ENCODE peak calls at places on chromosomes 4 and X, in six cellular contexts. One of them, this sample, is unnamed.

GRCh38 chr4:6776920-6777635 is 5.4 kb upstream of the KIAA0232 start:
- DNase-seq in A549: no peak
- DNase-seq in IMR-90: no peak
- DNase-seq in HepG2: no peak
- DNase-seq in GM12878: no peak
- DNase-seq in K562: no peak
- DNase-seq in this sample: no peak

GRCh38 chrX:133983974-133984578 is 1.3 kb downstream of the GPC3 start:
- DNase-seq in A549: no peak
- DNase-seq in IMR-90: no peak
- DNase-seq in HepG2: no peak
- DNase-seq in GM12878: no peak
- DNase-seq in K562: no peak
- DNase-seq in this sample: no peak

GRCh38 chr4:101232074-101232776 is 115.1 kb downstream of the PPP3CA start:
- DNase-seq in A549: no peak
- DNase-seq in IMR-90: peak; percentile 79
- DNase-seq in HepG2: no peak
- DNase-seq in GM12878: no peak
- DNase-seq in K562: no peak
- DNase-seq in this sample: no peak

GRCh38 chrX:47420967-47421366 is 50.6 kb downstream of the ZNF157 start:
- DNase-seq in A549: no peak
- DNase-seq in IMR-90: no peak
- DNase-seq in HepG2: no peak
- DNase-seq in GM12878: no peak
- DNase-seq in K562: no peak
- DNase-seq in this sample: no peak

GRCh38 chr4:107034982-107035710 is 967 bp downstream of the DKK2 start:
- DNase-seq in A549: no peak
- DNase-seq in IMR-90: peak; percentile 3
- DNase-seq in HepG2: no peak
- DNase-seq in GM12878: no peak
- DNase-seq in K562: no peak
- DNase-seq in this sample: peak; percentile 37

GRCh38 chr4:155722816-155723499 is 35.9 kb upstream of the GUCY1B1 start:
- DNase-seq in A549: no peak
- DNase-seq in IMR-90: peak; percentile 77
- DNase-seq in HepG2: no peak
- DNase-seq in GM12878: no peak
- DNase-seq in K562: no peak
- DNase-seq in this sample: no peak

GRCh38 chr4:78610546-78611214 is 59.1 kb downstream of the ANXA3 start:
- DNase-seq in A549: no peak
- DNase-seq in IMR-90: peak; percentile 41
- DNase-seq in HepG2: no peak
- DNase-seq in GM12878: no peak
- DNase-seq in K562: peak; percentile 43
- DNase-seq in this sample: no peak

GRCh38 chr4:126238010-126238409 is 923.3 kb downstream of the FAT4 start:
- DNase-seq in A549: no peak
- DNase-seq in IMR-90: no peak
- DNase-seq in HepG2: no peak
- DNase-seq in GM12878: no peak
- DNase-seq in K562: no peak
- DNase-seq in this sample: no peak

GRCh38 chr4:26788341-26788733 is 72.3 kb upstream of the STIM2 start:
- DNase-seq in A549: no peak
- DNase-seq in IMR-90: peak; percentile 12
- DNase-seq in HepG2: no peak
- DNase-seq in GM12878: no peak
- DNase-seq in K562: no peak
- DNase-seq in this sample: no peak

DNA sequence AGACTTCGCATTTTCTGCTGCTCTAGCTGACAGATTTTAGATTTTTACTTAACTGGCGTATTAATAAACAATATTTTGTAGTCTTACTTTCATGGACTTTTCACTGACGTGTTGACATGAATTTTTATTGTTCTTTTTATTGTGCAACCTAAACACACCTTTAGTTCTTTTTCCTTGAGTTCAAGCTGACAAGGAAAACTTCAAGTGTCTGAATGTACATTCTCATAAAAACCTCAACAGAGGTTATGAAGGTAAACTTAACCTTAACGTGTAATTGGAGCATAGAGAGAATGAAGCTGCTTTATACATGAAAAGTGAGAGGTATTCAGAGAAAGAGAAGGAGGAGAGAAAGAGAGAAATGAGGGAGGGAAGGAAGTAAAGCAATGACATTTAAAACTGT is 364.3 kb upstream of the CT83 start:
- DNase-seq in A549: no peak
- DNase-seq in IMR-90: no peak
- DNase-seq in HepG2: no peak
- DNase-seq in GM12878: no peak
- DNase-seq in K562: no peak
- DNase-seq in this sample: no peak
- TF ChIP-seq BHLHE40 in A549: no peak
- TF ChIP-seq BHLHE40 in IMR-90: no peak
- TF ChIP-seq BHLHE40 in HepG2: no peak
- TF ChIP-seq BHLHE40 in GM12878: no peak
- TF ChIP-seq BHLHE40 in K562: no peak
- TF ChIP-seq BHLHE40 in this sample: no peak

GRCh38 chr4:40713798-40714197 is 36.0 kb upstream of the NSUN7 start:
- DNase-seq in A549: no peak
- DNase-seq in IMR-90: no peak
- DNase-seq in HepG2: no peak
- DNase-seq in GM12878: no peak
- DNase-seq in K562: no peak
- DNase-seq in this sample: no peak

DNA sequence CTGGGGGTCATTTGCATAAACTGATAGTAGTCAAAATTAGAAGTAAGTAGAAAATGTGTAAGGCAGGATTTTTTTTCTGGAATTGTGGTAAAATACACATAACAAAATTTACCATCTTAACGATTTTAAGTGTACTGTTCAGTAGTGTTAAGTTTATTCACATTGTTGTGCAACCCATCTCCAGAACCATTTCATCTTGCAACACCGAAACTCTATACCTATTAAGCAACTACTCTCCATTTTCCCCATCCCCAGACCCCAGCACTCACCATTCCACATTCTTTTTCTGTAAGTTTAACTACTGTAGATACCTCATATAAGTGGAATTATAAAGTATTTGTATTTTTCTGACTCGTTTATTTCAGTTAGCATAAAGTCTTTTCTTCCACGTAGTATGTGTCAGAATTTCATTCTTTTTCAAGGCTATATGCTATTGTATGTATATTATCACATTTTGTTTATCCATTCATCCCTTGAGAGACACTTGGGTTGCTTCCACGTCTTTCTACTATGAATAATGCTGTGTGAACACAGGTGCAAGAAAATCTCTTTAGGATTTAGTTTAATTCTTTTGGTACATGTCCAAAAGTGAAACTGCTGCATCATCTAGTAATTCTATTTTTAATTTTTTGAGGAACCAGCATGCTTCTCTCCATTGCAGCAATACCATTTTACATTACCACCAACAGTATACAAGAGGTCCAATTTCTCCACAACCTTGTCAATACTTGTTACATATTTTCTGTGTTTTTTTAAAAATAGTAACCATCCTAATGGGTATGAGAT is 39.1 kb upstream of the NSUN7 start:
- DNase-seq in A549: no peak
- DNase-seq in IMR-90: peak; percentile 37
- DNase-seq in HepG2: no peak
- DNase-seq in GM12878: no peak
- DNase-seq in K562: no peak
- DNase-seq in this sample: no peak
- TF ChIP-seq BHLHE40 in A549: no peak
- TF ChIP-seq BHLHE40 in IMR-90: no peak
- TF ChIP-seq BHLHE40 in HepG2: no peak
- TF ChIP-seq BHLHE40 in GM12878: no peak
- TF ChIP-seq BHLHE40 in K562: no peak
- TF ChIP-seq BHLHE40 in this sample: no peak

GRCh38 chr4:3042226-3042625 is 32.1 kb downstream of the HTT-AS start:
- DNase-seq in A549: no peak
- DNase-seq in IMR-90: no peak
- DNase-seq in HepG2: no peak
- DNase-seq in GM12878: no peak
- DNase-seq in K562: no peak
- DNase-seq in this sample: no peak

GRCh38 chr4:3039706-3040366 is 34.5 kb downstream of the HTT-AS start:
- DNase-seq in A549: no peak
- DNase-seq in IMR-90: no peak
- DNase-seq in HepG2: no peak
- DNase-seq in GM12878: no peak
- DNase-seq in K562: no peak
- DNase-seq in this sample: no peak

GRCh38 chr4:3040447-3041191 is 33.7 kb downstream of the HTT-AS start:
- DNase-seq in A549: no peak
- DNase-seq in IMR-90: no peak
- DNase-seq in HepG2: no peak
- DNase-seq in GM12878: no peak
- DNase-seq in K562: no peak
- DNase-seq in this sample: no peak

GRCh38 chr4:3043272-3044020 is 30.9 kb downstream of the HTT-AS start:
- DNase-seq in A549: no peak
- DNase-seq in IMR-90: no peak
- DNase-seq in HepG2: no peak
- DNase-seq in GM12878: no peak
- DNase-seq in K562: no peak
- DNase-seq in this sample: no peak

DNA sequence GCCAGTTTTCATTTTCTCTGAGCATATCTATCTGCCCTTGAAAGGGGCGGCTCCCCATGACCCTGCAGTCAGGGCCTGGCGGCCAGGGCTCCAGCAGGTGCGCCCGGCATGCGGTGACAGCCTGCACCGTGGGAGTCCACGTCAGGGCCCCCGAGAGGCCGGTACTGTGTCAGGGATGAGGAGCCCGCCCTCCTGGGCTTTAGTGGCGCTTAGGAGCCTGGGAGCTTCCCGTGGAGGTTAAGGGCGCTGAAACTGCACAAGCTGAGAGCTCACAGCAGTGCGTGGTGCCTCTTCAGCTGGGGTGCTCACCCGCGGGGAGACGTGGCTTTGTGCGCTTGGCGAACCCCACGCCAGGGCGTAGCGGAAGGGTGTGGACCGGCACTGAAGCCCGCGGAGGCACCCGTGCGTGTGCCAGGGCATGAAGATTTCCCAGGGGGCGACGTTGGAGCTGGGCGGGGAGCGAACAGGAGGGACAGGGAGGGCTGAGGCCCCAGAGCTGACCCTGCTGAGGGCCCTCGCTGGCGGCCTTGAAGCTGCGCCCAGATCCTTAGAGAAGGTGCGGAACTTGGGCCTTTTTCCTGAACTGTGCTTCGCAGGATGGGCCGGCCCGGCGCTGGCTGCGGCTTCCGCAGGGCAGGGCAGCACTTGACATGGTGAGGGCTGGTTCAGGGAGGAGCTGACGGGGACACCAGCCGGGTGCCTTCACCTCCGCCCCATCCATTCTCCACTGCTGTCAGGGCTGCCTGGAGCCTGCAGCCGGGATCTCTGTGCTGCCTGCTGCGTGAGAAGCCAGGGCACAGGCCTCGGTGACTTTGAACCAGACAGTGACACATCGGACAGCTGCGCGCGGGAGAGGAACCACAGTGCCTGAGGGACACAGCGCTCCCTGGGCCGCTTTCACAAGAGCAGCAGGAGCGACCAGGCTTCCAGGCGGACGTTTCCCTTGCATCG is 32.9 kb downstream of the HTT-AS start:
- DNase-seq in A549: no peak
- DNase-seq in IMR-90: peak; percentile 48
- DNase-seq in HepG2: peak; percentile 55
- DNase-seq in GM12878: no peak
- DNase-seq in K562: no peak
- DNase-seq in this sample: no peak
- TF ChIP-seq BHLHE40 in A549: no peak
- TF ChIP-seq BHLHE40 in IMR-90: no peak
- TF ChIP-seq BHLHE40 in HepG2: no peak
- TF ChIP-seq BHLHE40 in GM12878: no peak
- TF ChIP-seq BHLHE40 in K562: no peak
- TF ChIP-seq BHLHE40 in this sample: no peak

DNA sequence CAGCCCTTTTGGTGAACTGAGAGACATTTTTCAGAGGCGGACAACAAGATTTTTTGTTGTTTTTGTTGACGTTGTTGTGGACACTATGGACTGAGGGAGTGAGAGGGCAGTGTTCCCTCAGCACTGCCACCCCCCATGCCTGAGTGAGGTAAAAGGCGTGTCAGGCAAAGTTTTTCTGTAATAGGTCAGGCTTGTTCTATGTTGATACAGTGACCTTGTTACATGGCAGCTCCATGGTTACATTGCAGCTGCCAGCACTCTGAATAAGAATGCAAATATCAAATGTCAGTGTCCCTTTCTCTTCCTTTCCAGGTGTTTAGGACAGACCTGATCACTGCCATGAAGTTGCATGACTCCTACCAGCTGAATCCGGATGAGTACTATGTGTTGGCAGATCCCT is 36.6 kb downstream of the JADE1 start:
- DNase-seq in A549: no peak
- DNase-seq in IMR-90: no peak
- DNase-seq in HepG2: no peak
- DNase-seq in GM12878: no peak
- DNase-seq in K562: no peak
- DNase-seq in this sample: no peak
- TF ChIP-seq BHLHE40 in A549: no peak
- TF ChIP-seq BHLHE40 in IMR-90: no peak
- TF ChIP-seq BHLHE40 in HepG2: no peak
- TF ChIP-seq BHLHE40 in GM12878: no peak
- TF ChIP-seq BHLHE40 in K562: no peak
- TF ChIP-seq BHLHE40 in this sample: no peak

DNA sequence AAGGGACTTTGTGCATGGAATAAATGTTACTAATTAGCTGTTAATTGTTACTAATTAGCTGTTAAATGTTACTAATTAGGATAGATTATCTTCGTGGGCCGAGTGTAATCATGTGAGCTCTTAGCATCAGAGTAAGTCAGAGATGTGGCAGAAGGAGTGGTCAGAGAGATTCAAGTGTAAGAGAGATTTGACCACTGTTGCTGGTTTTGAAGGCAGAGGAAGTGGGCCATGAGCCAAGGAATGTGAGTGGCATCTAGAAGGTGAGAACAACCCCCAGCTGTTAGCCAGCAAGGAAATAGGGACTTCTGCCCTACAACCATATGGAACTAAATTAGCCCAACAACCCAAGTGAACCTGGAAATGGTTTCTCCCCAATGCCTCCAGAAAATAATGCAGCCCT is 28.2 kb downstream of the ODAPH start:
- DNase-seq in A549: no peak
- DNase-seq in IMR-90: no peak
- DNase-seq in HepG2: no peak
- DNase-seq in GM12878: no peak
- DNase-seq in K562: no peak
- DNase-seq in this sample: no peak
- TF ChIP-seq BHLHE40 in A549: no peak
- TF ChIP-seq BHLHE40 in IMR-90: no peak
- TF ChIP-seq BHLHE40 in HepG2: no peak
- TF ChIP-seq BHLHE40 in GM12878: no peak
- TF ChIP-seq BHLHE40 in K562: no peak
- TF ChIP-seq BHLHE40 in this sample: no peak

DNA sequence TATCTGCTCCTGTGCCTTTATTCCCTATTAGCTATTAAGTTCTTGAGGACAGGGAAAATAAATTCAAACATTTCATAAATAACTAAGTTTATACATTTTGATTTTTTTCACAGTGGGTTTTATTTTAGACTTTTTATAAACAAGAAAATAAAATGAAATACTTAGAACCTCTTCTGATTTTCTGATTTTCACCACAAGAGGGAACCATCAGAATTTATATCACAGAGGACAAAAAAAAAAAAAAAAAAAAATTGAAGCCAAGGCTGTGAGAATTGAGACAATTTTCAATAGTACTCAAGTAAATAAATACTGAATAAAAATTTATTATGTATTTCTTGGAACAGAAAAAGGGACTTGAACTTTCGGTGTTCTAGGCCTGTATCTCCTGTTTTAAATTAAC is 288.1 kb downstream of the SH3BGRL start:
- DNase-seq in A549: no peak
- DNase-seq in IMR-90: no peak
- DNase-seq in HepG2: no peak
- DNase-seq in GM12878: no peak
- DNase-seq in K562: no peak
- DNase-seq in this sample: no peak
- TF ChIP-seq BHLHE40 in A549: no peak
- TF ChIP-seq BHLHE40 in IMR-90: no peak
- TF ChIP-seq BHLHE40 in HepG2: no peak
- TF ChIP-seq BHLHE40 in GM12878: no peak
- TF ChIP-seq BHLHE40 in K562: no peak
- TF ChIP-seq BHLHE40 in this sample: no peak